ENCODE peak calls at places on chromosomes 5 and 9, in nine cellular contexts. P is OCI-LY7, O is breast epithelium, F is mucosa of descending colon, U is tibial nerve, H is tibial artery, L is IMR-90, K is kidney, Z is stomach. I is an unnamed sample.
A peak's percentile ranks its signal among the peaks of the same experiment; 100 is the strongest.

GRCh38 chr9:123834218-123834906 is 95.6 kb downstream of the DENND1A start:
- DNase-seq in K (no peak), O (no peak), P (no peak), U (no peak), Z (no peak), L (peak; percentile 0), F (no peak), H (no peak), I (no peak)

GRCh38 chr9:134591573-134591981 is 50.0 kb upstream of the COL5A1 start:
- DNase-seq in Z (no peak), U (no peak), L (no peak), F (no peak), O (no peak), P (no peak), H (peak; percentile 53), K (no peak), I (peak; percentile 56)

GRCh38 chr5:38414348-38414747 is 142.1 kb downstream of the LIFR start:
- DNase-seq in O (no peak), Z (no peak), K (no peak), F (no peak), U (no peak), H (no peak), L (peak; percentile 53), P (no peak), I (no peak)

GRCh38 chr9:128034821-128035764 is 32.0 kb downstream of the NAIF1 start:
- DNase-seq in U (peak; percentile 45), O (peak; percentile 74), K (peak; percentile 91), H (peak; percentile 78), F (peak; percentile 72), Z (peak; percentile 73), P (peak; percentile 90), L (peak; percentile 71), I (peak; percentile 83)

GRCh38 chr5:137085206-137085605 is 413.9 kb downstream of the SPOCK1 start:
- DNase-seq in L (no peak), H (no peak), K (no peak), Z (no peak), F (no peak), O (no peak), P (no peak), U (no peak), I (no peak)

GRCh38 chr5:92678576-92679105 is 902.4 kb downstream of the NR2F1-AS1 start:
- DNase-seq in H (no peak), U (no peak), F (no peak), K (no peak), Z (no peak), O (no peak), P (no peak), L (no peak), I (no peak)

GRCh38 chr5:68046445-68046844 is 169.1 kb upstream of the PIK3R1 start:
- DNase-seq in O (no peak), L (peak; percentile 98), Z (no peak), K (no peak), U (no peak), P (no peak), F (no peak), H (peak; percentile 80), I (no peak)

GRCh38 chr5:82388186-82388585 is 110.0 kb upstream of the RPS23 start:
- DNase-seq in L (peak; percentile 80), K (peak; percentile 85), Z (no peak), P (no peak), O (no peak), F (no peak), U (no peak), H (no peak), I (no peak)

GRCh38 chr9:78567693-78568092 is 270.8 kb downstream of the PSAT1 start:
- DNase-seq in Z (no peak), H (no peak), O (no peak), K (no peak), F (no peak), P (no peak), L (no peak), U (no peak), I (no peak)

GRCh38 chr5:68247627-68248026 is 32.1 kb downstream of the PIK3R1 start:
- DNase-seq in L (no peak), Z (no peak), O (no peak), U (no peak), P (no peak), H (no peak), F (no peak), K (no peak), I (no peak)

GRCh38 chr5:72036951-72037350 is 70.3 kb upstream of the MAP1B start:
- DNase-seq in U (no peak), F (no peak), O (no peak), K (no peak), L (peak; percentile 4), P (no peak), H (no peak), Z (no peak), I (no peak)

GRCh38 chr5:92504346-92504745 is 1076.7 kb downstream of the NR2F1-AS1 start:
- DNase-seq in L (peak; percentile 5), H (no peak), U (no peak), F (no peak), K (no peak), O (no peak), Z (no peak), P (no peak), I (no peak)

GRCh38 chr9:96513622-96514021 is 63.7 kb downstream of the HABP4 start:
- DNase-seq in U (no peak), Z (no peak), F (no peak), P (no peak), L (peak; percentile 87), O (no peak), H (no peak), K (no peak), I (no peak)

GRCh38 chr5:124669956-124670671 is 76.3 kb downstream of the ZNF608 start:
- DNase-seq in H (no peak), F (no peak), L (peak; percentile 79), U (no peak), O (no peak), K (no peak), Z (no peak), P (no peak), I (no peak)

GRCh38 chr5:123571927-123572326 is 60.0 kb downstream of the CSNK1G3 start:
- DNase-seq in F (no peak), K (no peak), O (no peak), U (no peak), P (no peak), L (no peak), H (no peak), Z (no peak), I (no peak)

GRCh38 chr5:82777106-82777505 is 300.1 kb downstream of the TMEM167A start:
- DNase-seq in F (no peak), U (no peak), K (no peak), Z (no peak), P (no peak), L (no peak), H (no peak), O (no peak), I (no peak)

GRCh38 chr5:82676663-82677062 is 398.5 kb upstream of the RPS23 start:
- DNase-seq in L (no peak), F (no peak), U (no peak), Z (no peak), P (no peak), H (no peak), O (no peak), K (no peak), I (no peak)

GRCh38 chr5:114377050-114377844 is 15.4 kb downstream of the KCNN2 start:
- DNase-seq in H (no peak), O (no peak), K (no peak), P (no peak), Z (no peak), L (no peak), U (no peak), F (no peak), I (no peak)

GRCh38 chr5:165187815-165188214 is 1682.4 kb downstream of the MAT2B start:
- DNase-seq in U (no peak), P (no peak), Z (no peak), F (no peak), O (no peak), H (no peak), K (no peak), L (no peak), I (no peak)

GRCh38 chr5:135046661-135047346 is 12.8 kb upstream of the PITX1 start:
- DNase-seq in P (no peak), L (no peak), Z (no peak), K (peak; percentile 15), O (no peak), F (no peak), U (no peak), H (no peak), I (no peak)

DNA sequence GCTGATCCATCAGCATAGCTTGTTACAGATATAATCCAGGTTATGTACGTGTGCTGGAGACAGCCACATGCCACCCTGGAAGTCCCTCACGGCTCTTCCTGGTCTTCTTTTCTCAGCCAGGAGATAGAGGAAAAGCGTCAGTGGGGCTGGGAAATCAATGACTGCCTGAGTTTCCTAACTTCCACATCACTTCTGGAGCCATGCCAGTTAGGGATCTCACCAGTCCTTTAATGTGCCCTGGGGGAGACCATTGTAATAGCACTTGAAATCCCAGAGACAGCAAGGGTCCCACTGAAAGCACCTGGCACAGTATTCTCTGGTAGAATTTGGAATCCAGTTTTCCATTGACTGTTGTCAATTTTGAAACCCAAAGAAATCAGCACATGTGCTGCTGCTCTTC is 29.2 kb downstream of the ANXA2R start:
- DNase-seq in O (no peak), K (no peak), U (no peak), F (no peak), H (no peak), Z (no peak), L (no peak), P (no peak), I (no peak)
- TF ChIP-seq CTCF in O (no peak), K (no peak), U (no peak), F (no peak), H (no peak), Z (no peak), L (no peak), P (peak; percentile 9), I (no peak)

DNA sequence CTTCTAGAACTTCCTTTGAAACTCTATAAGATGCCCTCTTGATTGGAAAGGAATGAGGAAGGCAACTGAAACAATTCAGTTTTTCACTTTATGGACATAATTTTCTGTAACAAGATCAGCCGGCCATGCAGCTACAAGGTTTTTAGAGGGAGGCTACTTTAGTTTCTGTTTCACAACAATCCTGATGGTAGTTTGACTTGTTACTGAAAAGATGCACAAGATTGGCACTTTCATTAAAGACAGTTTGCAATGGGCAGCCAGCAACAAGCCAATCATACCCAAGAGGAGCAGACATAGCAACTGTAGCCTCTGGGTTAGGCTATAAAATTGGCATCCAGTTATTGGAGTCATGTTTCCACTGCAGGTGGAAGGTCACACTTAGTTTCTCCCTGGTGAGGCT is 74.3 kb upstream of the TGFBR1 start:
- DNase-seq in Z (no peak), L (no peak), H (no peak), F (no peak), O (no peak), P (no peak), K (no peak), U (no peak), I (peak; percentile 38)
- H3K4me1 ChIP-seq in Z (no peaks in the 10 kb centered on the region), L (peaks cover 28% of the 10 kb centered on the region), H (peaks cover 20% of the 10 kb centered on the region), F (no peaks in the 10 kb centered on the region), O (no peaks in the 10 kb centered on the region), P (peaks cover 3% of the 10 kb centered on the region), K (no peaks in the 10 kb centered on the region), U (no peaks in the 10 kb centered on the region), I (no peaks in the 10 kb centered on the region)

GRCh38 chr9:975740-976257 is 656 bp upstream of the DMRT3 start:
- DNase-seq in H (no peak), L (no peak), U (no peak), O (no peak), F (no peak), P (no peak), K (no peak), Z (no peak), I (no peak)
- H3K4me3 ChIP-seq in H (peak overlapping the region; percentile 38), L (no peak overlapping the region), U (no peak overlapping the region), O (peak overlapping the region; percentile 38), F (no peak overlapping the region), P (no peak overlapping the region), K (no peak overlapping the region), Z (no peak overlapping the region), I (no peak overlapping the region)

GRCh38 chr5:132103969-132104391 is 30.4 kb downstream of the CSF2 start:
- DNase-seq in Z (no peak), H (no peak), U (no peak), F (no peak), L (no peak), P (peak; percentile 64), O (no peak), K (no peak), I (no peak)
- TF ChIP-seq CTCF in Z (no peak), H (no peak), U (no peak), F (no peak), L (no peak), P (peak; percentile 10), O (no peak), K (no peak), I (no peak)

I was measured in right atrium auricular region.